ENCODE peak calls at places on chromosome 7, in seven cellular contexts. D is CD8-positive, alpha-beta T cell; R is cardiac muscle cell; Y is PC-9; J is AG04450; L is tibial artery; M is body of pancreas. T is an unnamed sample.

GRCh38 chr7:31120800-31121513 is 68.8 kb downstream of the ADCYAP1R1 start:
- DNase-seq in M (no peak), J (no peak), Y (no peak), L (no peak), D (no peak), R (no peak), T (no peak)

GRCh38 chr7:20030915-20031362 is 186.2 kb downstream of the MACC1 start:
- DNase-seq in J (peak), R (no peak), D (no peak), L (no peak), M (no peak), Y (no peak), T (no peak)

GRCh38 chr7:48518092-48518491 is 346.8 kb downstream of the ABCA13 start:
- DNase-seq in D (no peak), M (no peak), Y (no peak), R (no peak), J (no peak), L (no peak), T (no peak)

GRCh38 chr7:112025556-112025955 is 180.6 kb downstream of the DOCK4 start:
- DNase-seq in D (no peak), Y (no peak), J (no peak), L (no peak), M (no peak), R (no peak), T (no peak)

GRCh38 chr7:22387583-22387982 is 30.6 kb upstream of the RAPGEF5 start:
- DNase-seq in D (no peak), L (peak), Y (no peak), J (no peak), R (no peak), M (no peak), T (no peak)

GRCh38 chr7:516216-516605 is 3.4 kb downstream of the PDGFA start:
- DNase-seq in R (no peak), Y (no peak), J (no peak), M (no peak), D (no peak), L (no peak), T (peak)

GRCh38 chr7:83427929-83428328 is 221.0 kb downstream of the SEMA3E start:
- DNase-seq in M (no peak), L (no peak), D (no peak), Y (peak), J (no peak), R (no peak), T (peak)

GRCh38 chr7:97024209-97025129 is at the start of gene DLX5:
- DNase-seq in J (no peak), D (no peak), R (no peak), M (no peak), Y (no peak), L (peak), T (peak)

GRCh38 chr7:30914611-30915601 is 3.3 kb downstream of the AQP1 start:
- DNase-seq in Y (peak), J (no peak), L (peak), R (peak), D (no peak), M (peak), T (no peak)

GRCh38 chr7:30865077-30865476 is 46.6 kb upstream of the AQP1 start:
- DNase-seq in L (no peak), D (no peak), R (no peak), J (no peak), Y (no peak), M (no peak), T (no peak)

GRCh38 chr7:42843209-42843800 is 68.6 kb downstream of the C7orf25 start:
- DNase-seq in M (peak), D (no peak), Y (peak), R (peak), J (no peak), L (peak), T (peak)

GRCh38 chr7:158828343-158829020 is 827 bp downstream of the ESYT2 start:
- DNase-seq in Y (peak), R (peak), L (peak), J (no peak), D (no peak), M (peak), T (peak)

GRCh38 chr7:921581-922333 is 32.7 kb downstream of the ADAP1 start:
- DNase-seq in D (no peak), L (peak), R (no peak), J (no peak), Y (peak), M (peak), T (no peak)

GRCh38 chr7:13407911-13408310 is 581.6 kb downstream of the ETV1 start:
- DNase-seq in D (no peak), J (no peak), R (no peak), Y (no peak), L (no peak), M (no peak), T (no peak)

GRCh38 chr7:64997927-64998391 is 7.1 kb upstream of the ZNF117 start:
- DNase-seq in L (no peak), M (peak), D (no peak), R (peak), J (no peak), Y (peak), T (peak)

GRCh38 chr7:98223351-98223897 is 12.2 kb downstream of the BHLHA15 start:
- DNase-seq in R (no peak), L (no peak), Y (no peak), M (no peak), D (no peak), J (no peak), T (no peak)

GRCh38 chr7:12764355-12765000 is 77.0 kb downstream of the ARL4A start:
- DNase-seq in L (no peak), D (no peak), M (no peak), R (no peak), Y (no peak), J (no peak), T (no peak)

GRCh38 chr7:8165150-8165549 is 96.8 kb downstream of the ICA1 start:
- DNase-seq in L (no peak), Y (no peak), J (no peak), D (no peak), M (no peak), R (no peak), T (no peak)

GRCh38 chr7:49850921-49851613 is 77.6 kb downstream of the VWC2 start:
- DNase-seq in R (peak), J (no peak), D (no peak), L (no peak), M (no peak), Y (no peak), T (peak)

GRCh38 chr7:129958643-129959479 is 6.1 kb upstream of the UBE2H start:
- DNase-seq in R (peak), D (no peak), J (peak), Y (peak), L (no peak), M (peak), T (no peak)

GRCh38 chr7:111958889-111959288 is 247.3 kb downstream of the DOCK4 start:
- DNase-seq in M (no peak), J (no peak), R (peak), L (no peak), D (no peak), Y (no peak), T (no peak)

GRCh38 chr7:142866361-142867096 is 11.7 kb downstream of the EPHB6 start:
- DNase-seq in Y (peak), L (no peak), R (peak), J (no peak), M (peak), D (no peak), T (peak)

GRCh38 chr7:51226042-51226755 is 90.4 kb downstream of the COBL start:
- DNase-seq in L (no peak), Y (no peak), R (no peak), D (no peak), M (no peak), J (no peak), T (no peak)

GRCh38 chr7:78141533-78142281 is 343.1 kb downstream of the PHTF2 start:
- DNase-seq in M (no peak), J (peak), L (no peak), D (no peak), Y (no peak), R (no peak), T (no peak)

GRCh38 chr7:3056713-3057388 is 13.2 kb upstream of the CARD11 start:
- DNase-seq in M (peak), J (no peak), R (no peak), L (no peak), Y (no peak), D (no peak), T (no peak)

GRCh38 chr7:74174606-74175082 is 488 bp downstream of the EIF4H start:
- DNase-seq in J (no peak), Y (no peak), D (peak), M (peak), R (peak), L (peak), T (peak)

GRCh38 chr7:107856806-107857540 is 34.0 kb upstream of the DLD start:
- DNase-seq in L (no peak), D (peak), Y (no peak), R (no peak), J (no peak), M (no peak), T (no peak)

GRCh38 chr7:128790297-128791037 is 1.3 kb upstream of the CCDC136 start:
- DNase-seq in J (no peak), R (no peak), Y (no peak), M (no peak), D (no peak), L (no peak), T (peak)

GRCh38 chr7:90251304-90251635 is 6.3 kb downstream of the CFAP69 start:
- DNase-seq in M (no peak), Y (no peak), D (no peak), R (no peak), J (no peak), L (no peak), T (no peak)

GRCh38 chr7:36615877-36616276 is 108.4 kb downstream of the AOAH start:
- DNase-seq in M (no peak), J (no peak), L (no peak), D (no peak), R (no peak), Y (no peak), T (no peak)

GRCh38 chr7:2929321-2930201 is 85.5 kb upstream of the GNA12 start:
- DNase-seq in R (no peak), D (no peak), L (no peak), Y (no peak), J (no peak), M (no peak), T (no peak)

GRCh38 chr7:25455649-25456251 is 227.5 kb upstream of the NPVF start:
- DNase-seq in J (no peak), D (no peak), R (no peak), L (no peak), M (no peak), Y (no peak), T (no peak)
- H3K4me3 ChIP-seq in J (no peak), D (no peak), R (no peak), L (no peak), M (no peak), Y (no peak), T (no peak)

GRCh38 chr7:114930829-114931655 is 9.1 kb downstream of the MDFIC start:
- DNase-seq in L (no peak), R (no peak), M (no peak), D (no peak), J (no peak), Y (no peak), T (no peak)

GRCh38 chr7:114934074-114934473 is 12.2 kb downstream of the MDFIC start:
- DNase-seq in Y (no peak), J (no peak), R (no peak), M (no peak), D (no peak), L (no peak), T (no peak)

GRCh38 chr7:114934758-114935157 is 12.9 kb downstream of the MDFIC start:
- DNase-seq in Y (no peak), R (no peak), L (no peak), M (no peak), D (no peak), J (no peak), T (no peak)

GRCh38 chr7:114931656-114932011 is 9.7 kb downstream of the MDFIC start:
- DNase-seq in L (no peak), M (no peak), R (no peak), Y (no peak), J (no peak), D (peak), T (no peak)

DNA sequence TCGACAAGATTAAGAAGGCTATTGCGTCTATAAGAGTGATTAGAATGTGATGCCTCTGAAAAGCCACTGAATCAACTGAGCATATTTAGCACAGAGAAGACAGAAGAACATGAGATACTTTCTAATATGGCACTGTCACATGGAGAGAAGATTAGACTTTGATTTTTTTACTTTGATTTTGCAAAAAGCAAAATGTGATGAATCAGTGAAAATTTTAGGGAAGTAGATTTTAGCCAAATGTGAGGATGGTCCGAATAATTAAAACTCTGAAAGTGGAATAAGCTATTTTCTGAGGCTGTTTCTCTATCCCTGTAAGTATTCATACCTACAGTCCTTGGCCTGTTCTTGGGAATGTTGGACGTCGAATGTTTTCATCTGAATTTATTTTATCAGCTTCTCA is 11.8 kb downstream of the MDFIC start:
- DNase-seq in D (no peak), Y (no peak), J (no peak), R (no peak), L (no peak), M (no peak), T (no peak)
- H3K4me3 ChIP-seq in D (no peak), Y (no peak), J (no peak), R (no peak), L (no peak), M (no peak), T (no peak)

DNA sequence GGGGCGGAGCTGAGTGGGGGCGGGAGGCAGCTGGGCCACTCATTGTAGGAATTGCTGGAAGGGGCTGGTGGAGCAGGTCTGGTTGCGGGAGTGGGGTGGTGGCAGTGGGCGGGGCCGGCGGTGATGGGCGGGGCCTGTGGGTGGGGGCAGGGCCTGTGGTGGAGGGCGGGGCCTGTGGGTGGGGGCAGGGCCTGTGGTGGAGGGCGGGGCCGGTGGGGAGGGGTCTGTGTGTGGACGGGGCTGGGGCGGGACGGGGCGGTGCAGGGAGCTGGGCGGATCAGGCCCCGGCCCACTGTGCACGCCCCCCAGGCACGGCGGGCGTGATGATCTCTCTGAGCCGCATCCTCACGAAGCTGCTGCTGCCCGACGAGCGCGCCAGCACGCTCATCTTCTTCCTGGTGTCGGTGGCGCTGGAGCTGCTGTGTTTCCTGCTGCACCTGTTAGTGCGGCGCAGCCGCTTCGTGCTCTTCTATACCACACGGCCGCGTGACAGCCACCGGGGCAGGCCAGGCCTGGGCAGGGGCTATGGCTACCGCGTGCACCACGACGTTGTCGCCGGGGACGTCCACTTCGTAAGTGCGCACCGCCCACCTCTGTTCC is 14.0 kb downstream of the SLC29A4 start:
- DNase-seq in M (no peak), L (no peak), Y (no peak), R (peak), J (no peak), D (peak), T (peak)
- H3K4me3 ChIP-seq in M (no peak), L (no peak), Y (no peak), R (no peak), J (no peak), D (peak), T (peak)

GRCh38 chr7:134067164-134067563 is 60.0 kb upstream of the LRGUK start:
- DNase-seq in R (no peak), M (no peak), Y (no peak), J (no peak), L (no peak), D (no peak), T (no peak)
- H3K4me3 ChIP-seq in R (no peak), M (no peak), Y (no peak), J (no peak), L (no peak), D (no peak), T (no peak)

GRCh38 chr7:26535483-26536069 is 243.9 kb downstream of the SNX10 start:
- DNase-seq in M (no peak), J (no peak), D (no peak), R (no peak), L (no peak), Y (no peak), T (no peak)
- H3K4me3 ChIP-seq in M (no peak), J (no peak), D (no peak), R (no peak), L (no peak), Y (no peak), T (no peak)

GRCh38 chr7:116210345-116211005 is at the start of gene TES:
- DNase-seq in Y (peak), R (peak), J (no peak), L (peak), M (peak), D (peak), T (peak)

GRCh38 chr7:116211913-116212596 is 1.7 kb downstream of the TES start:
- DNase-seq in Y (no peak), R (no peak), D (no peak), M (no peak), L (no peak), J (no peak), T (no peak)

GRCh38 chr7:116208919-116209318 is 1.4 kb upstream of the TES start:
- DNase-seq in M (no peak), J (no peak), R (no peak), Y (no peak), L (no peak), D (no peak), T (no peak)

GRCh38 chr7:116211006-116211912 is 920 bp downstream of the TES start:
- DNase-seq in L (peak), M (peak), J (no peak), R (peak), D (peak), Y (peak), T (peak)

GRCh38 chr7:116209561-116210070 is 723 bp upstream of the TES start:
- DNase-seq in L (no peak), J (no peak), M (no peak), D (no peak), Y (no peak), R (no peak), T (no peak)
- H3K4me3 ChIP-seq in L (no peak), J (no peak), M (no peak), D (no peak), Y (peak), R (no peak), T (peak)